ENCODE peak calls at places on chromosomes 7 and 10, in nine cellular contexts. One of them, this sample, is unnamed.

GRCh38 chr7:28419717-28420116 is 7.4 kb downstream of the CREB5 start:
- DNase-seq in activated CD4-positive, alpha-beta T cell treated with anti-CD3 and anti-CD28 coated beads, Interleukin-2, amount 50 U/mL, for 1 hour: no peak
- DNase-seq in trophoblast cell: peak
- DNase-seq in NCI-H146: no peak
- DNase-seq in GM04503: peak
- DNase-seq in iris pigment epithelial cell: peak
- DNase-seq in astrocyte of the cerebellum: peak
- DNase-seq in substantia nigra: no peak
- DNase-seq in foreskin fibroblast: peak
- DNase-seq in this sample: no peak

GRCh38 chr7:140909476-140910161 is 15.1 kb downstream of the BRAF start:
- DNase-seq in activated CD4-positive, alpha-beta T cell treated with anti-CD3 and anti-CD28 coated beads, Interleukin-2, amount 50 U/mL, for 1 hour: no peak
- DNase-seq in trophoblast cell: no peak
- DNase-seq in NCI-H146: no peak
- DNase-seq in GM04503: no peak
- DNase-seq in iris pigment epithelial cell: no peak
- DNase-seq in astrocyte of the cerebellum: no peak
- DNase-seq in substantia nigra: no peak
- DNase-seq in foreskin fibroblast: no peak
- DNase-seq in this sample: no peak

GRCh38 chr7:43668035-43668434 is 61.3 kb downstream of the COA1 start:
- DNase-seq in activated CD4-positive, alpha-beta T cell treated with anti-CD3 and anti-CD28 coated beads, Interleukin-2, amount 50 U/mL, for 1 hour: no peak
- DNase-seq in trophoblast cell: no peak
- DNase-seq in NCI-H146: no peak
- DNase-seq in GM04503: no peak
- DNase-seq in iris pigment epithelial cell: no peak
- DNase-seq in astrocyte of the cerebellum: no peak
- DNase-seq in substantia nigra: no peak
- DNase-seq in foreskin fibroblast: no peak
- DNase-seq in this sample: no peak

GRCh38 chr7:1765336-1765735 is 95.3 kb downstream of the ELFN1 start:
- DNase-seq in activated CD4-positive, alpha-beta T cell treated with anti-CD3 and anti-CD28 coated beads, Interleukin-2, amount 50 U/mL, for 1 hour: no peak
- DNase-seq in trophoblast cell: no peak
- DNase-seq in NCI-H146: no peak
- DNase-seq in GM04503: no peak
- DNase-seq in iris pigment epithelial cell: no peak
- DNase-seq in astrocyte of the cerebellum: no peak
- DNase-seq in substantia nigra: no peak
- DNase-seq in foreskin fibroblast: no peak
- DNase-seq in this sample: no peak

GRCh38 chr7:74233655-74234280 is 20.4 kb downstream of the RFC2 start:
- DNase-seq in activated CD4-positive, alpha-beta T cell treated with anti-CD3 and anti-CD28 coated beads, Interleukin-2, amount 50 U/mL, for 1 hour: no peak
- DNase-seq in trophoblast cell: peak
- DNase-seq in NCI-H146: no peak
- DNase-seq in GM04503: no peak
- DNase-seq in iris pigment epithelial cell: peak
- DNase-seq in astrocyte of the cerebellum: no peak
- DNase-seq in substantia nigra: no peak
- DNase-seq in foreskin fibroblast: peak
- DNase-seq in this sample: no peak

GRCh38 chr10:34102917-34103506 is 712.1 kb downstream of the PARD3 start:
- DNase-seq in activated CD4-positive, alpha-beta T cell treated with anti-CD3 and anti-CD28 coated beads, Interleukin-2, amount 50 U/mL, for 1 hour: no peak
- DNase-seq in trophoblast cell: peak
- DNase-seq in NCI-H146: no peak
- DNase-seq in GM04503: peak
- DNase-seq in iris pigment epithelial cell: peak
- DNase-seq in astrocyte of the cerebellum: no peak
- DNase-seq in substantia nigra: no peak
- DNase-seq in foreskin fibroblast: peak
- DNase-seq in this sample: no peak

GRCh38 chr7:29835718-29836117 is 29.4 kb downstream of the WIPF3 start:
- DNase-seq in activated CD4-positive, alpha-beta T cell treated with anti-CD3 and anti-CD28 coated beads, Interleukin-2, amount 50 U/mL, for 1 hour: no peak
- DNase-seq in trophoblast cell: no peak
- DNase-seq in NCI-H146: no peak
- DNase-seq in GM04503: no peak
- DNase-seq in iris pigment epithelial cell: no peak
- DNase-seq in astrocyte of the cerebellum: no peak
- DNase-seq in substantia nigra: no peak
- DNase-seq in foreskin fibroblast: no peak
- DNase-seq in this sample: no peak

GRCh38 chr10:120539076-120539475 is 82.0 kb downstream of the PLPP4 start:
- DNase-seq in activated CD4-positive, alpha-beta T cell treated with anti-CD3 and anti-CD28 coated beads, Interleukin-2, amount 50 U/mL, for 1 hour: no peak
- DNase-seq in trophoblast cell: no peak
- DNase-seq in NCI-H146: no peak
- DNase-seq in GM04503: no peak
- DNase-seq in iris pigment epithelial cell: no peak
- DNase-seq in astrocyte of the cerebellum: no peak
- DNase-seq in substantia nigra: no peak
- DNase-seq in foreskin fibroblast: no peak
- DNase-seq in this sample: no peak

GRCh38 chr10:3850999-3851937 is 66.3 kb upstream of the KLF6 start:
- DNase-seq in activated CD4-positive, alpha-beta T cell treated with anti-CD3 and anti-CD28 coated beads, Interleukin-2, amount 50 U/mL, for 1 hour: no peak
- DNase-seq in trophoblast cell: peak
- DNase-seq in NCI-H146: peak
- DNase-seq in GM04503: peak
- DNase-seq in iris pigment epithelial cell: peak
- DNase-seq in astrocyte of the cerebellum: peak
- DNase-seq in substantia nigra: no peak
- DNase-seq in foreskin fibroblast: peak
- DNase-seq in this sample: no peak

GRCh38 chr7:25742287-25742686 is 409.7 kb upstream of the NFE2L3 start:
- DNase-seq in activated CD4-positive, alpha-beta T cell treated with anti-CD3 and anti-CD28 coated beads, Interleukin-2, amount 50 U/mL, for 1 hour: no peak
- DNase-seq in trophoblast cell: no peak
- DNase-seq in NCI-H146: no peak
- DNase-seq in GM04503: no peak
- DNase-seq in iris pigment epithelial cell: no peak
- DNase-seq in astrocyte of the cerebellum: no peak
- DNase-seq in substantia nigra: no peak
- DNase-seq in foreskin fibroblast: no peak
- DNase-seq in this sample: no peak

GRCh38 chr10:30092151-30092790 is 32.9 kb upstream of the JCAD start:
- DNase-seq in activated CD4-positive, alpha-beta T cell treated with anti-CD3 and anti-CD28 coated beads, Interleukin-2, amount 50 U/mL, for 1 hour: no peak
- DNase-seq in trophoblast cell: peak
- DNase-seq in NCI-H146: no peak
- DNase-seq in GM04503: no peak
- DNase-seq in iris pigment epithelial cell: peak
- DNase-seq in astrocyte of the cerebellum: no peak
- DNase-seq in substantia nigra: no peak
- DNase-seq in foreskin fibroblast: peak
- DNase-seq in this sample: no peak

GRCh38 chr7:12303507-12303906 is 92.4 kb downstream of the TMEM106B start:
- DNase-seq in activated CD4-positive, alpha-beta T cell treated with anti-CD3 and anti-CD28 coated beads, Interleukin-2, amount 50 U/mL, for 1 hour: no peak
- DNase-seq in trophoblast cell: no peak
- DNase-seq in NCI-H146: no peak
- DNase-seq in GM04503: no peak
- DNase-seq in iris pigment epithelial cell: no peak
- DNase-seq in astrocyte of the cerebellum: peak
- DNase-seq in substantia nigra: no peak
- DNase-seq in foreskin fibroblast: no peak
- DNase-seq in this sample: no peak

GRCh38 chr10:96511044-96511945 is 2.4 kb downstream of the TLL2 start:
- DNase-seq in activated CD4-positive, alpha-beta T cell treated with anti-CD3 and anti-CD28 coated beads, Interleukin-2, amount 50 U/mL, for 1 hour: no peak
- DNase-seq in trophoblast cell: peak
- DNase-seq in NCI-H146: peak
- DNase-seq in GM04503: no peak
- DNase-seq in iris pigment epithelial cell: peak
- DNase-seq in astrocyte of the cerebellum: no peak
- DNase-seq in substantia nigra: no peak
- DNase-seq in foreskin fibroblast: no peak
- DNase-seq in this sample: no peak

GRCh38 chr10:22615819-22616499 is 98.4 kb downstream of the PIP4K2A start:
- DNase-seq in activated CD4-positive, alpha-beta T cell treated with anti-CD3 and anti-CD28 coated beads, Interleukin-2, amount 50 U/mL, for 1 hour: no peak
- DNase-seq in trophoblast cell: peak
- DNase-seq in NCI-H146: peak
- DNase-seq in GM04503: no peak
- DNase-seq in iris pigment epithelial cell: peak
- DNase-seq in astrocyte of the cerebellum: no peak
- DNase-seq in substantia nigra: peak
- DNase-seq in foreskin fibroblast: no peak
- DNase-seq in this sample: no peak

GRCh38 chr7:70619130-70619529 is 512.8 kb upstream of the GALNT17 start:
- DNase-seq in activated CD4-positive, alpha-beta T cell treated with anti-CD3 and anti-CD28 coated beads, Interleukin-2, amount 50 U/mL, for 1 hour: no peak
- DNase-seq in trophoblast cell: no peak
- DNase-seq in NCI-H146: peak
- DNase-seq in GM04503: no peak
- DNase-seq in iris pigment epithelial cell: no peak
- DNase-seq in astrocyte of the cerebellum: no peak
- DNase-seq in substantia nigra: no peak
- DNase-seq in foreskin fibroblast: no peak
- DNase-seq in this sample: no peak

GRCh38 chr7:90276033-90276728 is 31.2 kb downstream of the CFAP69 start:
- DNase-seq in activated CD4-positive, alpha-beta T cell treated with anti-CD3 and anti-CD28 coated beads, Interleukin-2, amount 50 U/mL, for 1 hour: no peak
- DNase-seq in trophoblast cell: no peak
- DNase-seq in NCI-H146: no peak
- DNase-seq in GM04503: no peak
- DNase-seq in iris pigment epithelial cell: no peak
- DNase-seq in astrocyte of the cerebellum: no peak
- DNase-seq in substantia nigra: no peak
- DNase-seq in foreskin fibroblast: no peak
- DNase-seq in this sample: no peak

GRCh38 chr10:369441-370221 is 234.4 kb downstream of the ZMYND11 start:
- DNase-seq in activated CD4-positive, alpha-beta T cell treated with anti-CD3 and anti-CD28 coated beads, Interleukin-2, amount 50 U/mL, for 1 hour: no peak
- DNase-seq in trophoblast cell: no peak
- DNase-seq in NCI-H146: no peak
- DNase-seq in GM04503: peak
- DNase-seq in iris pigment epithelial cell: peak
- DNase-seq in astrocyte of the cerebellum: peak
- DNase-seq in substantia nigra: no peak
- DNase-seq in foreskin fibroblast: peak
- DNase-seq in this sample: no peak

GRCh38 chr10:70462349-70462984 is 16.1 kb upstream of the PALD1 start:
- DNase-seq in activated CD4-positive, alpha-beta T cell treated with anti-CD3 and anti-CD28 coated beads, Interleukin-2, amount 50 U/mL, for 1 hour: no peak
- DNase-seq in trophoblast cell: no peak
- DNase-seq in NCI-H146: no peak
- DNase-seq in GM04503: no peak
- DNase-seq in iris pigment epithelial cell: no peak
- DNase-seq in astrocyte of the cerebellum: no peak
- DNase-seq in substantia nigra: peak
- DNase-seq in foreskin fibroblast: no peak
- DNase-seq in this sample: no peak

GRCh38 chr7:5320802-5321396 is 38.2 kb downstream of the SLC29A4 start:
- DNase-seq in activated CD4-positive, alpha-beta T cell treated with anti-CD3 and anti-CD28 coated beads, Interleukin-2, amount 50 U/mL, for 1 hour: no peak
- DNase-seq in trophoblast cell: no peak
- DNase-seq in NCI-H146: no peak
- DNase-seq in GM04503: no peak
- DNase-seq in iris pigment epithelial cell: no peak
- DNase-seq in astrocyte of the cerebellum: no peak
- DNase-seq in substantia nigra: no peak
- DNase-seq in foreskin fibroblast: no peak
- DNase-seq in this sample: no peak

GRCh38 chr7:100568176-100568935 is 5.3 kb downstream of the SAP25 start:
- DNase-seq in activated CD4-positive, alpha-beta T cell treated with anti-CD3 and anti-CD28 coated beads, Interleukin-2, amount 50 U/mL, for 1 hour: no peak
- DNase-seq in trophoblast cell: no peak
- DNase-seq in NCI-H146: no peak
- DNase-seq in GM04503: no peak
- DNase-seq in iris pigment epithelial cell: no peak
- DNase-seq in astrocyte of the cerebellum: no peak
- DNase-seq in substantia nigra: no peak
- DNase-seq in foreskin fibroblast: no peak
- DNase-seq in this sample: no peak

GRCh38 chr10:103896225-103896624 is 21.8 kb downstream of the STN1 start:
- DNase-seq in activated CD4-positive, alpha-beta T cell treated with anti-CD3 and anti-CD28 coated beads, Interleukin-2, amount 50 U/mL, for 1 hour: no peak
- DNase-seq in trophoblast cell: no peak
- DNase-seq in NCI-H146: no peak
- DNase-seq in GM04503: no peak
- DNase-seq in iris pigment epithelial cell: peak
- DNase-seq in astrocyte of the cerebellum: no peak
- DNase-seq in substantia nigra: no peak
- DNase-seq in foreskin fibroblast: peak
- DNase-seq in this sample: peak

GRCh38 chr10:97224483-97225435 is 39.0 kb upstream of the SLIT1 start:
- DNase-seq in activated CD4-positive, alpha-beta T cell treated with anti-CD3 and anti-CD28 coated beads, Interleukin-2, amount 50 U/mL, for 1 hour: no peak
- DNase-seq in trophoblast cell: no peak
- DNase-seq in NCI-H146: no peak
- DNase-seq in GM04503: no peak
- DNase-seq in iris pigment epithelial cell: peak
- DNase-seq in astrocyte of the cerebellum: no peak
- DNase-seq in substantia nigra: no peak
- DNase-seq in foreskin fibroblast: no peak
- DNase-seq in this sample: no peak

GRCh38 chr10:4691776-4692175 is 134.2 kb upstream of the AKR1E2 start:
- DNase-seq in activated CD4-positive, alpha-beta T cell treated with anti-CD3 and anti-CD28 coated beads, Interleukin-2, amount 50 U/mL, for 1 hour: no peak
- DNase-seq in trophoblast cell: peak
- DNase-seq in NCI-H146: no peak
- DNase-seq in GM04503: no peak
- DNase-seq in iris pigment epithelial cell: peak
- DNase-seq in astrocyte of the cerebellum: no peak
- DNase-seq in substantia nigra: no peak
- DNase-seq in foreskin fibroblast: peak
- DNase-seq in this sample: no peak

GRCh38 chr7:55185941-55186609 is 167.3 kb downstream of the EGFR start:
- DNase-seq in activated CD4-positive, alpha-beta T cell treated with anti-CD3 and anti-CD28 coated beads, Interleukin-2, amount 50 U/mL, for 1 hour: no peak
- DNase-seq in trophoblast cell: peak
- DNase-seq in NCI-H146: no peak
- DNase-seq in GM04503: peak
- DNase-seq in iris pigment epithelial cell: peak
- DNase-seq in astrocyte of the cerebellum: peak
- DNase-seq in substantia nigra: no peak
- DNase-seq in foreskin fibroblast: peak
- DNase-seq in this sample: peak

GRCh38 chr7:100435401-100436304 is 644 bp downstream of the PPP1R35 start:
- DNase-seq in activated CD4-positive, alpha-beta T cell treated with anti-CD3 and anti-CD28 coated beads, Interleukin-2, amount 50 U/mL, for 1 hour: peak
- DNase-seq in trophoblast cell: peak
- DNase-seq in NCI-H146: peak
- DNase-seq in GM04503: no peak
- DNase-seq in iris pigment epithelial cell: peak
- DNase-seq in astrocyte of the cerebellum: no peak
- DNase-seq in substantia nigra: peak
- DNase-seq in foreskin fibroblast: peak
- DNase-seq in this sample: no peak

GRCh38 chr7:151123485-151124204 is 37.4 kb downstream of the AGAP3 start:
- DNase-seq in activated CD4-positive, alpha-beta T cell treated with anti-CD3 and anti-CD28 coated beads, Interleukin-2, amount 50 U/mL, for 1 hour: peak
- DNase-seq in trophoblast cell: peak
- DNase-seq in NCI-H146: peak
- DNase-seq in GM04503: no peak
- DNase-seq in iris pigment epithelial cell: peak
- DNase-seq in astrocyte of the cerebellum: peak
- DNase-seq in substantia nigra: peak
- DNase-seq in foreskin fibroblast: peak
- DNase-seq in this sample: peak

GRCh38 chr7:128164061-128164954 is 76.8 kb upstream of the LEP start:
- DNase-seq in activated CD4-positive, alpha-beta T cell treated with anti-CD3 and anti-CD28 coated beads, Interleukin-2, amount 50 U/mL, for 1 hour: no peak
- DNase-seq in trophoblast cell: peak
- DNase-seq in NCI-H146: no peak
- DNase-seq in GM04503: peak
- DNase-seq in iris pigment epithelial cell: peak
- DNase-seq in astrocyte of the cerebellum: peak
- DNase-seq in substantia nigra: no peak
- DNase-seq in foreskin fibroblast: peak
- DNase-seq in this sample: no peak

GRCh38 chr7:92402920-92403759 is 44.1 kb upstream of the GATAD1 start:
- DNase-seq in activated CD4-positive, alpha-beta T cell treated with anti-CD3 and anti-CD28 coated beads, Interleukin-2, amount 50 U/mL, for 1 hour: no peak
- DNase-seq in trophoblast cell: peak
- DNase-seq in NCI-H146: no peak
- DNase-seq in GM04503: peak
- DNase-seq in iris pigment epithelial cell: peak
- DNase-seq in astrocyte of the cerebellum: no peak
- DNase-seq in substantia nigra: no peak
- DNase-seq in foreskin fibroblast: peak
- DNase-seq in this sample: no peak

GRCh38 chr10:46096909-46097575 is 51.0 kb upstream of the MSMB start:
- DNase-seq in activated CD4-positive, alpha-beta T cell treated with anti-CD3 and anti-CD28 coated beads, Interleukin-2, amount 50 U/mL, for 1 hour: no peak
- DNase-seq in trophoblast cell: no peak
- DNase-seq in NCI-H146: no peak
- DNase-seq in GM04503: no peak
- DNase-seq in iris pigment epithelial cell: no peak
- DNase-seq in astrocyte of the cerebellum: no peak
- DNase-seq in substantia nigra: no peak
- DNase-seq in foreskin fibroblast: no peak
- DNase-seq in this sample: no peak

This sample was measured in brain pericyte.